ENCODE peak calls at places on chromosome 15, in four cellular contexts. One of them, this sample, is unnamed.

GRCh38 chr15:96160269-96160668 is 170.2 kb upstream of the NR2F2 start:
- DNase-seq in globus pallidus: no peak
- DNase-seq in amniotic stem cell: no peak
- DNase-seq in iPS-NIHi11: no peak
- DNase-seq in this sample: no peak

GRCh38 chr15:70271422-70272088 is 173.8 kb upstream of the TLE3 start:
- DNase-seq in amniotic stem cell: peak
- DNase-seq in globus pallidus: no peak
- DNase-seq in iPS-NIHi11: peak
- DNase-seq in this sample: peak

GRCh38 chr15:89912145-89912673 is 543 bp downstream of the ARPIN start:
- DNase-seq in amniotic stem cell: no peak
- DNase-seq in iPS-NIHi11: peak
- DNase-seq in globus pallidus: peak
- DNase-seq in this sample: peak

GRCh38 chr15:68609618-68610017 is 30.8 kb downstream of the CORO2B start:
- DNase-seq in amniotic stem cell: no peak
- DNase-seq in globus pallidus: no peak
- DNase-seq in iPS-NIHi11: no peak
- DNase-seq in this sample: no peak

GRCh38 chr15:71804695-71805470 is 5.5 kb upstream of the NR2E3 start:
- DNase-seq in amniotic stem cell: no peak
- DNase-seq in iPS-NIHi11: no peak
- DNase-seq in globus pallidus: no peak
- DNase-seq in this sample: no peak

GRCh38 chr15:50181983-50182232 is at the start of gene SLC27A2:
- DNase-seq in iPS-NIHi11: peak
- DNase-seq in amniotic stem cell: no peak
- DNase-seq in globus pallidus: no peak
- DNase-seq in this sample: no peak

GRCh38 chr15:69181419-69181818 is 21.0 kb downstream of the GLCE start:
- DNase-seq in amniotic stem cell: no peak
- DNase-seq in globus pallidus: no peak
- DNase-seq in iPS-NIHi11: no peak
- DNase-seq in this sample: no peak

GRCh38 chr15:37425541-37425940 is 325.2 kb upstream of the MEIS2 start:
- DNase-seq in globus pallidus: no peak
- DNase-seq in iPS-NIHi11: no peak
- DNase-seq in amniotic stem cell: no peak
- DNase-seq in this sample: no peak

GRCh38 chr15:99719096-99719541 is 14.1 kb downstream of the LYSMD4 start:
- DNase-seq in amniotic stem cell: no peak
- DNase-seq in globus pallidus: no peak
- DNase-seq in iPS-NIHi11: no peak
- DNase-seq in this sample: no peak

GRCh38 chr15:94970096-94970495 is 738.7 kb downstream of the MCTP2 start:
- DNase-seq in globus pallidus: no peak
- DNase-seq in iPS-NIHi11: no peak
- DNase-seq in amniotic stem cell: no peak
- DNase-seq in this sample: no peak

GRCh38 chr15:80070840-80071239 is 11.4 kb downstream of the ZFAND6 start:
- DNase-seq in globus pallidus: peak
- DNase-seq in iPS-NIHi11: no peak
- DNase-seq in amniotic stem cell: no peak
- DNase-seq in this sample: no peak

GRCh38 chr15:72389231-72389630 is 8.9 kb upstream of the TMEM202 start:
- DNase-seq in iPS-NIHi11: no peak
- DNase-seq in globus pallidus: no peak
- DNase-seq in amniotic stem cell: no peak
- DNase-seq in this sample: no peak

GRCh38 chr15:67850995-67851535 is 11.2 kb upstream of the RNU6-1 start:
- DNase-seq in iPS-NIHi11: no peak
- DNase-seq in amniotic stem cell: no peak
- DNase-seq in globus pallidus: no peak
- DNase-seq in this sample: no peak

GRCh38 chr15:91385301-91385700 is 285.2 kb downstream of the SV2B start:
- DNase-seq in iPS-NIHi11: no peak
- DNase-seq in globus pallidus: no peak
- DNase-seq in amniotic stem cell: no peak
- DNase-seq in this sample: no peak

GRCh38 chr15:71295242-71296031 is 180.2 kb downstream of the THSD4 start:
- DNase-seq in amniotic stem cell: peak
- DNase-seq in globus pallidus: no peak
- DNase-seq in iPS-NIHi11: no peak
- DNase-seq in this sample: no peak

GRCh38 chr15:63983071-63983711 is 63.1 kb downstream of the DAPK2 start:
- DNase-seq in amniotic stem cell: no peak
- DNase-seq in globus pallidus: no peak
- DNase-seq in iPS-NIHi11: peak
- DNase-seq in this sample: no peak

GRCh38 chr15:98232761-98233160 is 272.3 kb downstream of the ARRDC4 start:
- DNase-seq in amniotic stem cell: no peak
- DNase-seq in globus pallidus: no peak
- DNase-seq in iPS-NIHi11: no peak
- DNase-seq in this sample: no peak

GRCh38 chr15:96031426-96031825 is 299.1 kb upstream of the NR2F2 start:
- DNase-seq in amniotic stem cell: no peak
- DNase-seq in globus pallidus: no peak
- DNase-seq in iPS-NIHi11: no peak
- DNase-seq in this sample: no peak

GRCh38 chr15:99566157-99566900 is 545 bp downstream of the MEF2A start:
- DNase-seq in globus pallidus: peak
- DNase-seq in iPS-NIHi11: peak
- DNase-seq in amniotic stem cell: no peak
- DNase-seq in this sample: peak

GRCh38 chr15:90497912-90498311 is 31.8 kb upstream of the CRTC3 start:
- DNase-seq in amniotic stem cell: no peak
- DNase-seq in iPS-NIHi11: peak
- DNase-seq in globus pallidus: no peak
- DNase-seq in this sample: no peak

GRCh38 chr15:90840954-90841353 is 27.4 kb upstream of the FURIN start:
- DNase-seq in amniotic stem cell: no peak
- DNase-seq in globus pallidus: no peak
- DNase-seq in iPS-NIHi11: no peak
- DNase-seq in this sample: no peak

GRCh38 chr15:26146162-26146561 is 283.0 kb upstream of the ATP10A start:
- DNase-seq in amniotic stem cell: no peak
- DNase-seq in iPS-NIHi11: no peak
- DNase-seq in globus pallidus: no peak
- DNase-seq in this sample: no peak

GRCh38 chr15:42650208-42651066 is 75.0 kb downstream of the STARD9 start:
- DNase-seq in iPS-NIHi11: peak
- DNase-seq in amniotic stem cell: peak
- DNase-seq in globus pallidus: peak
- DNase-seq in this sample: peak

GRCh38 chr15:40471105-40471777 is 457 bp downstream of the CHST14 start:
- DNase-seq in iPS-NIHi11: no peak
- DNase-seq in amniotic stem cell: no peak
- DNase-seq in globus pallidus: no peak
- DNase-seq in this sample: no peak

This sample was measured in HEK293T.